ENCODE peak calls at places on chromosomes 7 and 10, in seven cellular contexts. J is fibroblast of lung, A is SK-N-SH, R is OCI-LY7, Z is K562, D is IMR-90, B is PC-3. O is an unnamed sample.

GRCh38 chr10:113221756-113222168 is 271.7 kb downstream of the TCF7L2 start:
- DNase-seq in J (peak; percentile 55), A (peak; percentile 61), R (no peak), Z (no peak), D (no peak), B (peak; percentile 22), O (no peak)

GRCh38 chr10:34615770-34616169 is 199.3 kb downstream of the PARD3 start:
- DNase-seq in J (peak; percentile 40), A (no peak), R (no peak), Z (no peak), D (peak; percentile 30), B (no peak), O (no peak)

GRCh38 chr7:20798081-20798693 is 11.5 kb upstream of the SP8 start:
- DNase-seq in J (peak; percentile 39), A (peak; percentile 86), R (no peak), Z (peak; percentile 92), D (no peak), B (peak; percentile 41), O (peak; percentile 93)

GRCh38 chr10:15169555-15170407 is 1.3 kb upstream of the NMT2 start:
- DNase-seq in J (no peak), A (no peak), R (peak; percentile 5), Z (peak; percentile 23), D (no peak), B (no peak), O (peak; percentile 58)

GRCh38 chr10:17088118-17088806 is 41.3 kb downstream of the CUBN start:
- DNase-seq in J (peak; percentile 81), A (no peak), R (no peak), Z (no peak), D (peak; percentile 82), B (peak; percentile 66), O (peak; percentile 29)

GRCh38 chr10:71816931-71817631 is 34.0 kb downstream of the PSAP start:
- DNase-seq in J (no peak), A (no peak), R (no peak), Z (no peak), D (no peak), B (no peak), O (peak; percentile 32)

GRCh38 chr7:22564511-22565045 is 64.6 kb upstream of the STEAP1B start:
- DNase-seq in J (peak; percentile 97), A (no peak), R (no peak), Z (no peak), D (peak; percentile 88), B (peak; percentile 88), O (peak; percentile 92)

GRCh38 chr10:44977287-44978212 is 1.1 kb downstream of the DEPP1 start:
- DNase-seq in J (no peak), A (no peak), R (no peak), Z (no peak), D (no peak), B (no peak), O (peak; percentile 49)

GRCh38 chr7:115749924-115750323 is 280.6 kb downstream of the TFEC start:
- DNase-seq in J (peak; percentile 49), A (no peak), R (no peak), Z (no peak), D (peak; percentile 0), B (no peak), O (no peak)

DNA sequence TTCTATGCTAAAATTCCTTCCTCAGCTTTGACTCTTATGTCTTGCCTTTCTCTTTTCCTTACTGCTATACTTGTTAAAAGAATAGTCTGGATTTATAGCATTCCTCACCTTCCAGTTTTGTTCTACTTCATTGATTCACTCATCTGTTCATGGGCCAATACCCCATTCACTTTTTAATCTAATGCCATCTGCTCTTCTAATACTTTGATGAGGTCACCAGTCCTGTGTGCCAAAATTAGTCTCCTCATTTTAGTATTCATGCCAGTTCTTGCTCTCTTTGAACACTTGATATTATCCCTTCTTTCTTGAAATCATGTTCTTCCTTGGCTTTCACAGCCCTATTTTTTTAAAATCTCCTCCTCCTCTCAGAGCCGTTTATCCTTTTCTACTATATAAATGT is 19.4 kb downstream of the STK17A start:
- DNase-seq in J (no peak), A (no peak), R (no peak), Z (no peak), D (no peak), B (no peak), O (no peak)
- H4K20me1 ChIP-seq in J (no peaks in the 10 kb centered on the region), A (peaks cover 98% of the 10 kb centered on the region), R (no peaks in the 10 kb centered on the region), Z (no peaks in the 10 kb centered on the region), D (peaks cover 38% of the 10 kb centered on the region), B (peaks cover 48% of the 10 kb centered on the region), O (peaks cover 70% of the 10 kb centered on the region)

DNA sequence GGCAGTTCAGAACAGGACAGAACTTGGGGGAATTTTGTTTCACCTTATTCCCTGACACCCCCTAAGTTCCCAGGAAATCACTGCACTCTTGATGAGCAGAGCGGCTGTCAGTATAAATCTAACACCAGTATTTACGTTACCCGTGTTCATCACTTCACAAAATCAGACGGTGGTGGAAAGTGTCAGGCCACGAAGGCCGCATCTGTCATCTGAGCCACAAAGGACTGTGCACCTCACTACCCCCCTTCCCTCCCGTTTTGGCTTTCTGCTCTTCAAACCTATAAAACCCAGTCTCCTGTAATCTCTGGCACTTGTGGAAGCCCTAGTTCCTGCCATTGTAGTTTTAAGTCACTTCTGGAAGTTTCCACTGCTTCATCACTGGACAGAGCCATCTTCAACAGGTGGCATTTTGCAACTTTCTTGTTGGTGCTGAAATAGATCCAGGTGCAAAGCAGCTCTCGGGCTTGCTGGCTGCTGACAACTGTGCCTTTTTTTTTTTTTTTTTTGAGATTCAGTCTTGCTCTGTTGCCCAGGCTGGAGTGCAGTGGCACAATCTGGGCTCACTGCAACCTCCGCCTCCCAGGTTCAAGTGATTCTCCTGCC is 9.5 kb downstream of the ZFAND2A start:
- DNase-seq in J (no peak), A (no peak), R (peak; percentile 90), Z (no peak), D (no peak), B (no peak), O (no peak)
- H4K20me1 ChIP-seq in J (no peaks in the 10 kb centered on the region), A (no peaks in the 10 kb centered on the region), R (no peaks in the 10 kb centered on the region), Z (peaks cover 4% of the 10 kb centered on the region), D (no peaks in the 10 kb centered on the region), B (no peaks in the 10 kb centered on the region), O (no peaks in the 10 kb centered on the region)

GRCh38 chr10:91604936-91605534 is 27.8 kb downstream of the PPP1R3C start:
- DNase-seq in J (peak; percentile 85), A (no peak), R (no peak), Z (no peak), D (peak; percentile 79), B (peak; percentile 67), O (no peak)

GRCh38 chr10:91605968-91606367 is 26.9 kb downstream of the PPP1R3C start:
- DNase-seq in J (no peak), A (no peak), R (no peak), Z (no peak), D (no peak), B (no peak), O (no peak)

GRCh38 chr10:91603173-91603572 is 29.7 kb downstream of the PPP1R3C start:
- DNase-seq in J (no peak), A (no peak), R (no peak), Z (no peak), D (no peak), B (no peak), O (no peak)

GRCh38 chr10:91603931-91604331 is 28.9 kb downstream of the PPP1R3C start:
- DNase-seq in J (peak; percentile 98), A (no peak), R (no peak), Z (no peak), D (no peak), B (peak; percentile 83), O (no peak)

DNA sequence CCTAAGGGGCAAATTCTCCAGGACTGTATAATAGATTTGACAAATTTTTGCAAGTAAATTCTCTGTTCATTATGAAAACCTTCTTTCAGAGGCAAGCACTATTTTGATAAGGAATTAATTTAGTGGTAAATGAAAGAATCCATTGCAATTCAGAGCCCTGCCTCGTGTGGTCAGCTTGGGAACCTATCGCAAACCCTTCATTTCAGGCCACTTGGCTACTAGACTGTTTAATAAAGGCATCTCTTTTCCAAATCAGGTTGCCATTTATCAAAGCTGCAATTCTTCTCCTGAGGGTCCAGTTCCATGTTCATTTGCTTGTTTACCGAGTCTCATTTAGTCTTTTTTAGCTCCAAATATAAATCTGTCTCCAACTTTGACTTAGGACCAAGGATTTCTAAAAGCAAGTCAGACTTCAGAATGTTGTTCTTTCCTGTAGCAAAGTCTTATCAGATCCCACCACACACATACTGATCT is 28.4 kb downstream of the PPP1R3C start:
- DNase-seq in J (peak; percentile 94), A (no peak), R (no peak), Z (no peak), D (no peak), B (no peak), O (no peak)
- H4K20me1 ChIP-seq in J (no peaks in the 10 kb centered on the region), A (no peaks in the 10 kb centered on the region), R (no peaks in the 10 kb centered on the region), Z (no peaks in the 10 kb centered on the region), D (no peaks in the 10 kb centered on the region), B (no peaks in the 10 kb centered on the region), O (no peaks in the 10 kb centered on the region)

GRCh38 chr10:102424145-102424544 is 3.5 kb downstream of the FBXL15 start:
- DNase-seq in J (no peak), A (no peak), R (no peak), Z (no peak), D (no peak), B (no peak), O (peak; percentile 54)
- H4K20me1 ChIP-seq in J (peaks cover 2% of the 10 kb centered on the region), A (no peaks in the 10 kb centered on the region), R (no peaks in the 10 kb centered on the region), Z (no peaks in the 10 kb centered on the region), D (no peaks in the 10 kb centered on the region), B (no peaks in the 10 kb centered on the region), O (peaks cover 12% of the 10 kb centered on the region)

GRCh38 chr10:21689881-21690280 is 155.8 kb downstream of the MLLT10 start:
- DNase-seq in J (no peak), A (no peak), R (no peak), Z (no peak), D (no peak), B (no peak), O (no peak)

GRCh38 chr10:21692909-21693308 is 158.9 kb downstream of the MLLT10 start:
- DNase-seq in J (no peak), A (no peak), R (no peak), Z (no peak), D (no peak), B (peak; percentile 9), O (peak; percentile 25)

GRCh38 chr10:21688870-21689269 is 154.8 kb downstream of the MLLT10 start:
- DNase-seq in J (no peak), A (no peak), R (no peak), Z (no peak), D (no peak), B (no peak), O (no peak)

GRCh38 chr10:21687994-21688301 is 153.9 kb downstream of the MLLT10 start:
- DNase-seq in J (no peak), A (no peak), R (no peak), Z (no peak), D (no peak), B (no peak), O (no peak)

DNA sequence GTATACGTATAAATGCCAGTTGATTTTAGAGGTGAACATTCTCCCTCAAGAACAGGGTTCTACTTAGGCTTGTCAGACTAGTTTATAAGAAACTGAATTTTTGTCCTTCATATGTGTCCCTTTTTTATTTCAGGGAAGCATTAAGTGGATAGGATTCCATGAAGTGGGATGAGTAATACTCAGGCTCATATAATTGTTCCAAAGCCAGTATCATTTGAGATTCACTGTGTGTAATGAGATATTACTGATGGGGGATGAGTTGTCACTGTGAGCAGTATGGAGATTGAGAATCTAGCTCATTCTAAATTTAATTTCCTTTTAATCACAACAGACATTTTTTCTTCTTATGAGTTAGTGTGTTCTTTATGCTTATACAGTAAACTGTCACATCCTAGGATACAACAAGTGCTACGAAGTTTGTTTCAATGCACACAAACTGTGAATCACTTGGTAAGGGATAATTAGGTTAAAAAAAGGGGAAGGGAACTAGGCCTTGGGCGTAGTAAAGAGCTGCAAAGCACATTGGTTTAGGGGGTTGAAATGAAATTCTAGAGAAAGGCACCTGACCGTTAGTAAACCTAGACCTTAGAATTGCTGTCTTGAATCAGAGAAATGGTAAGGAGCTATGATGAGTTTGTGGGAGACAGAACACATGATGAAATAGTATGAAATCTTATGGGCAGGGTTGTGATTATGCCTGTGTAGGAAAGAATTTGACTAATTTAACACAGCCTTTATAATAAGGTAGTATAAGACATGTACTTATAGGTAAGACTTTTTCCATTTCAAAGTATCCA is 153.4 kb downstream of the MLLT10 start:
- DNase-seq in J (peak; percentile 17), A (no peak), R (no peak), Z (no peak), D (peak; percentile 52), B (peak; percentile 4), O (no peak)
- H4K20me1 ChIP-seq in J (no peaks in the 10 kb centered on the region), A (no peaks in the 10 kb centered on the region), R (no peaks in the 10 kb centered on the region), Z (no peaks in the 10 kb centered on the region), D (peaks cover 1% of the 10 kb centered on the region), B (no peaks in the 10 kb centered on the region), O (peaks cover 3% of the 10 kb centered on the region)